ENCODE peak calls at places on chromosomes 2 and 18, in nine cellular contexts. Q is Calu3, O is HEK293T, R is progenitor cell of endocrine pancreas, F is chondrocyte, U is AG10803, L is astrocyte, X is hypothalamus, I is Kasumi-1. Y is an unnamed sample.
A peak's percentile ranks its signal among the peaks of the same experiment; 100 is the strongest.

GRCh38 chr2:164388511-164388910 is 232.8 kb downstream of the GRB14 start:
- DNase-seq in F (no peak), I (peak; percentile 91), L (peak; percentile 92), X (no peak), U (peak; percentile 76), R (no peak), Q (peak; percentile 64), O (no peak), Y (no peak)

GRCh38 chr2:83665154-83665553 is 793.9 kb downstream of the SUCLG1 start:
- DNase-seq in X (no peak), F (no peak), R (no peak), U (no peak), I (no peak), Q (no peak), O (no peak), L (no peak), Y (no peak)

GRCh38 chr18:56019908-56020307 is 431.9 kb upstream of the TCF4 start:
- DNase-seq in U (no peak), F (no peak), Q (no peak), X (no peak), I (peak; percentile 7), R (no peak), O (no peak), L (no peak), Y (no peak)

GRCh38 chr2:204871246-204871953 is 326.1 kb downstream of the PARD3B start:
- DNase-seq in Q (no peak), I (peak; percentile 1), F (no peak), R (no peak), X (no peak), O (no peak), L (peak; percentile 30), U (peak; percentile 69), Y (no peak)

GRCh38 chr18:12406376-12407111 is 1.2 kb upstream of the PRELID3A start:
- DNase-seq in U (no peak), X (no peak), L (no peak), O (no peak), Q (no peak), I (no peak), F (no peak), R (no peak), Y (no peak)

GRCh38 chr2:12717191-12717987 is 653 bp downstream of the TRIB2 start:
- DNase-seq in O (peak; percentile 46), L (peak; percentile 46), R (peak; percentile 49), X (no peak), U (peak; percentile 71), Q (peak; percentile 49), F (no peak), I (peak; percentile 56), Y (peak; percentile 43)

GRCh38 chr2:16175247-16175825 is 235.0 kb downstream of the MYCN start:
- DNase-seq in L (no peak), R (no peak), I (no peak), O (no peak), Q (no peak), X (no peak), F (no peak), U (no peak), Y (no peak)

GRCh38 chr18:73742959-73743358 is 404.7 kb downstream of the FBXO15 start:
- DNase-seq in X (no peak), O (no peak), Q (no peak), L (no peak), F (no peak), I (peak; percentile 12), U (no peak), R (no peak), Y (no peak)

GRCh38 chr2:52423111-52423510 is 1344.5 kb upstream of the CHAC2 start:
- DNase-seq in L (peak; percentile 36), X (no peak), O (no peak), U (no peak), R (no peak), F (no peak), Q (no peak), I (no peak), Y (no peak)

GRCh38 chr2:235827585-235827992 is 333.7 kb downstream of the AGAP1 start:
- DNase-seq in I (no peak), Q (peak; percentile 62), X (no peak), L (peak; percentile 74), F (peak; percentile 71), R (no peak), O (no peak), U (no peak), Y (no peak)